ENCODE peak calls at places on chromosomes 4 and X, in seven cellular contexts. One of them, this sample, is unnamed.

GRCh38 chrX:53239474-53239873 is 14.5 kb upstream of the KDM5C start:
- DNase-seq in colonic mucosa: no peak
- DNase-seq in amniotic stem cell: no peak
- DNase-seq in Right ventricle myocardium superior: no peak
- DNase-seq in GM20000: peak
- DNase-seq in NCI-H2029: no peak
- DNase-seq in NCI-H524: peak
- DNase-seq in this sample: no peak

GRCh38 chrX:18873189-18873791 is 110.6 kb downstream of the PHKA2 start:
- DNase-seq in colonic mucosa: no peak
- DNase-seq in amniotic stem cell: no peak
- DNase-seq in Right ventricle myocardium superior: no peak
- DNase-seq in GM20000: no peak
- DNase-seq in NCI-H2029: no peak
- DNase-seq in NCI-H524: no peak
- DNase-seq in this sample: no peak

GRCh38 chr4:36325499-36325898 is 44.1 kb downstream of the DTHD1 start:
- DNase-seq in colonic mucosa: no peak
- DNase-seq in amniotic stem cell: no peak
- DNase-seq in Right ventricle myocardium superior: no peak
- DNase-seq in GM20000: peak
- DNase-seq in NCI-H2029: no peak
- DNase-seq in NCI-H524: no peak
- DNase-seq in this sample: no peak

GRCh38 chr4:71663780-71664179 is 120.1 kb downstream of the GC start:
- DNase-seq in colonic mucosa: no peak
- DNase-seq in amniotic stem cell: no peak
- DNase-seq in Right ventricle myocardium superior: no peak
- DNase-seq in GM20000: no peak
- DNase-seq in NCI-H2029: no peak
- DNase-seq in NCI-H524: no peak
- DNase-seq in this sample: no peak

GRCh38 chr4:154973636-154974035 is 192.6 kb downstream of the RBM46 start:
- DNase-seq in colonic mucosa: no peak
- DNase-seq in amniotic stem cell: no peak
- DNase-seq in Right ventricle myocardium superior: no peak
- DNase-seq in GM20000: no peak
- DNase-seq in NCI-H2029: no peak
- DNase-seq in NCI-H524: no peak
- DNase-seq in this sample: no peak

GRCh38 chr4:21688596-21689265 is 259.8 kb downstream of the KCNIP4 start:
- DNase-seq in colonic mucosa: no peak
- DNase-seq in amniotic stem cell: no peak
- DNase-seq in Right ventricle myocardium superior: no peak
- DNase-seq in GM20000: no peak
- DNase-seq in NCI-H2029: no peak
- DNase-seq in NCI-H524: peak
- DNase-seq in this sample: no peak

GRCh38 chr4:87375719-87376291 is 15.2 kb downstream of the HSD17B11 start:
- DNase-seq in colonic mucosa: peak
- DNase-seq in amniotic stem cell: peak
- DNase-seq in Right ventricle myocardium superior: no peak
- DNase-seq in GM20000: no peak
- DNase-seq in NCI-H2029: peak
- DNase-seq in NCI-H524: no peak
- DNase-seq in this sample: no peak

GRCh38 chr4:30757357-30757756 is 37.2 kb downstream of the PCDH7 start:
- DNase-seq in colonic mucosa: no peak
- DNase-seq in amniotic stem cell: peak
- DNase-seq in Right ventricle myocardium superior: no peak
- DNase-seq in GM20000: no peak
- DNase-seq in NCI-H2029: no peak
- DNase-seq in NCI-H524: no peak
- DNase-seq in this sample: no peak

This sample was measured in DMS153.